ENCODE peak calls at places on chromosomes 4 and X, in ten cellular contexts. K is lower leg skin; W is NCI-H1436; M is NCI-H748 treated with DMSO at 0.1 percent for 48 hours; O is spleen; I is GM13976; S is substantia nigra; R is HuH-7; B is stimulated activated CD4-positive, alpha-beta T cell treated with anti-CD3 and anti-CD28 coated beads, Interleukin-2, amount 100 ng/mL, for 4 hours; U is frontal cortex. F is an unnamed sample.

GRCh38 chrX:113892401-113892800 is 691.5 kb upstream of the HTR2C start:
- DNase-seq in K (no peak), W (no peak), M (no peak), O (no peak), I (no peak), S (no peak), R (no peak), B (no peak), U (no peak), F (no peak)

GRCh38 chr4:38177792-38178665 is 217.8 kb downstream of the PTTG2 start:
- DNase-seq in K (peak; percentile 94), W (no peak), M (no peak), O (peak; percentile 86), I (no peak), S (no peak), R (no peak), B (peak; percentile 20), U (no peak), F (no peak)

GRCh38 chr4:87949961-87950360 is 25.6 kb upstream of the SPP1 start:
- DNase-seq in K (no peak), W (no peak), M (no peak), O (no peak), I (no peak), S (no peak), R (no peak), B (no peak), U (no peak), F (no peak)

GRCh38 chr4:56475917-56476316 is 8.5 kb downstream of the SRP72 start:
- DNase-seq in K (no peak), W (no peak), M (no peak), O (no peak), I (no peak), S (no peak), R (no peak), B (no peak), U (no peak), F (no peak)

GRCh38 chr4:24890561-24890960 is 22.3 kb downstream of the CCDC149 start:
- DNase-seq in K (no peak), W (peak; percentile 80), M (no peak), O (no peak), I (no peak), S (no peak), R (no peak), B (no peak), U (no peak), F (no peak)

GRCh38 chr4:99506781-99507180 is 4.0 kb upstream of the C4orf17 start:
- DNase-seq in K (no peak), W (no peak), M (no peak), O (no peak), I (no peak), S (no peak), R (no peak), B (no peak), U (no peak), F (no peak)

GRCh38 chr4:102808009-102808408 is 19.3 kb downstream of the UBE2D3 start:
- DNase-seq in K (no peak), W (no peak), M (no peak), O (no peak), I (no peak), S (no peak), R (no peak), B (no peak), U (no peak), F (no peak)

GRCh38 chr4:85780664-85781063 is 305.7 kb downstream of the ARHGAP24 start:
- DNase-seq in K (no peak), W (no peak), M (no peak), O (no peak), I (no peak), S (no peak), R (no peak), B (no peak), U (no peak), F (no peak)

GRCh38 chr4:48071171-48071570 is 54.6 kb downstream of the NIPAL1 start:
- DNase-seq in K (no peak), W (no peak), M (no peak), O (no peak), I (no peak), S (no peak), R (no peak), B (no peak), U (no peak), F (no peak)